ENCODE peak calls at places on chromosomes 4 and X, in seven cellular contexts. One of them, this sample, is unnamed.

GRCh38 chr4:103008875-103009729 is 10.4 kb downstream of the SLC9B1 start:
- DNase-seq in A549: peak
- DNase-seq in foreskin fibroblast: peak
- DNase-seq in tibial nerve: peak
- DNase-seq in OCI-LY7: peak
- DNase-seq in GM12865: peak
- DNase-seq in heart left ventricle: no peak
- DNase-seq in this sample: peak

GRCh38 chr4:166017804-166018203 is 144.8 kb downstream of the TLL1 start:
- DNase-seq in OCI-LY7: no peak
- DNase-seq in foreskin fibroblast: no peak
- DNase-seq in A549: no peak
- DNase-seq in tibial nerve: no peak
- DNase-seq in heart left ventricle: no peak
- DNase-seq in GM12865: no peak
- DNase-seq in this sample: peak

GRCh38 chr4:170008376-170008775 is 17.8 kb downstream of the MFAP3L start:
- DNase-seq in GM12865: peak
- DNase-seq in A549: peak
- DNase-seq in OCI-LY7: no peak
- DNase-seq in tibial nerve: no peak
- DNase-seq in heart left ventricle: no peak
- DNase-seq in foreskin fibroblast: no peak
- DNase-seq in this sample: no peak

GRCh38 chr4:25807101-25807728 is 55.6 kb downstream of the SEL1L3 start:
- DNase-seq in OCI-LY7: no peak
- DNase-seq in heart left ventricle: no peak
- DNase-seq in foreskin fibroblast: no peak
- DNase-seq in tibial nerve: no peak
- DNase-seq in GM12865: no peak
- DNase-seq in A549: no peak
- DNase-seq in this sample: no peak

GRCh38 chr4:153022233-153022632 is 86.1 kb downstream of the FHDC1 start:
- DNase-seq in OCI-LY7: no peak
- DNase-seq in heart left ventricle: no peak
- DNase-seq in A549: no peak
- DNase-seq in foreskin fibroblast: no peak
- DNase-seq in tibial nerve: no peak
- DNase-seq in GM12865: no peak
- DNase-seq in this sample: no peak

GRCh38 chr4:110617095-110617494 is 5.8 kb downstream of the PITX2 start:
- DNase-seq in tibial nerve: no peak
- DNase-seq in GM12865: no peak
- DNase-seq in foreskin fibroblast: no peak
- DNase-seq in OCI-LY7: no peak
- DNase-seq in A549: no peak
- DNase-seq in heart left ventricle: no peak
- DNase-seq in this sample: no peak

GRCh38 chr4:133403913-133404312 is 254.8 kb downstream of the PCDH10 start:
- DNase-seq in heart left ventricle: no peak
- DNase-seq in tibial nerve: no peak
- DNase-seq in foreskin fibroblast: no peak
- DNase-seq in GM12865: no peak
- DNase-seq in OCI-LY7: no peak
- DNase-seq in A549: no peak
- DNase-seq in this sample: no peak

GRCh38 chr4:56320293-56320692 is 67.0 kb downstream of the AASDH start:
- DNase-seq in foreskin fibroblast: no peak
- DNase-seq in heart left ventricle: no peak
- DNase-seq in A549: no peak
- DNase-seq in tibial nerve: no peak
- DNase-seq in OCI-LY7: no peak
- DNase-seq in GM12865: no peak
- DNase-seq in this sample: peak

GRCh38 chr4:166324321-166324720 is 451.3 kb downstream of the TLL1 start:
- DNase-seq in A549: no peak
- DNase-seq in foreskin fibroblast: peak
- DNase-seq in tibial nerve: no peak
- DNase-seq in heart left ventricle: no peak
- DNase-seq in GM12865: peak
- DNase-seq in OCI-LY7: peak
- DNase-seq in this sample: peak

GRCh38 chrX:1453390-1453783 is 678 bp upstream of the ASMTL start:
- DNase-seq in heart left ventricle: no peak
- DNase-seq in OCI-LY7: no peak
- DNase-seq in GM12865: no peak
- DNase-seq in tibial nerve: no peak
- DNase-seq in A549: peak
- DNase-seq in foreskin fibroblast: peak
- DNase-seq in this sample: no peak

GRCh38 chrX:151870603-151871002 is 42.1 kb upstream of the MAGEA4 start:
- DNase-seq in tibial nerve: no peak
- DNase-seq in A549: peak
- DNase-seq in OCI-LY7: no peak
- DNase-seq in heart left ventricle: no peak
- DNase-seq in GM12865: no peak
- DNase-seq in foreskin fibroblast: peak
- DNase-seq in this sample: peak

GRCh38 chr4:161936625-161937133 is 227.1 kb downstream of the FSTL5 start:
- DNase-seq in OCI-LY7: no peak
- DNase-seq in foreskin fibroblast: peak
- DNase-seq in heart left ventricle: no peak
- DNase-seq in GM12865: no peak
- DNase-seq in tibial nerve: no peak
- DNase-seq in A549: peak
- DNase-seq in this sample: peak

DNA sequence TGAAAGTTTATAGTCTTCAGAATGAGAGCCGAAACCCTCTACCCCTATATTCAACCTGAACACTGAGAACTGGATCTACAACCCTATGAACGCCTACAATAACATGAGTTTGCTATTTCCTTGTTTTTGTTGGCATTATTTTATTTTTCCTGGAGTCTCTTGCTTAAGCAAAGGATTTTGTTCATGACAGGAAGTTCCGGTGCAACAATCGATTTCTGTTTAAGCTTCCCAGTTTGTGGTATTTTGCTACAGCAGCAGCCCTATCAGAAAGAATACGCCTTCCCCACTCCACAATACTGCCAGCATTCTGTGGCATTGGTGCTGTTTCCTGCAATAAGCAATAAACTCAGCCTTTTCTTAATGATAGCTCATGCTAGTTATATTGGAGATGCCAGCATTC is 60.9 kb downstream of the NPY5R start:
- DNase-seq in heart left ventricle: no peak
- DNase-seq in GM12865: no peak
- DNase-seq in foreskin fibroblast: no peak
- DNase-seq in tibial nerve: no peak
- DNase-seq in OCI-LY7: no peak
- DNase-seq in A549: no peak
- DNase-seq in this sample: no peak
- H3K4me3 ChIP-seq in heart left ventricle: peak
- H3K4me3 ChIP-seq in GM12865: no peak
- H3K4me3 ChIP-seq in foreskin fibroblast: no peak
- H3K4me3 ChIP-seq in tibial nerve: no peak
- H3K4me3 ChIP-seq in OCI-LY7: no peak
- H3K4me3 ChIP-seq in A549: no peak
- H3K4me3 ChIP-seq in this sample: no peak

DNA sequence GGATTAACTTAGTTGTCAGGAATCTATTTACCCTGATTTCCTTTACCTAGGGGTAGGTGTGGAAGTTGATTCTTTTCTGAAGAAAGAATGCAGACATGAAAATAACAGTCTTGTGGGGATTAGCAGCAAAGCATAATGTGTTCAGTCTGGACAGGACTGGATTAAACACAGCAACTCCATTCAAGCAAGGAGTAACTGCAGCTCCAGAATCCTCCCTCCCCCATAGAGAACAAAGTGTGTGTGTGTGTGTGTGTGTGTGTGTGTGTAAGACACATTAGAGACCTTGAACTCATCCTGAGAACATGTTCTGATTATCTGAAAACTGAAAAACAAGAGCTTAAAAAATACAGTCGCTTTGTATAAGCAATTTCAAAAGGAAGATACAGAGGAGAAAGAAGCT is 9.3 kb downstream of the C4orf54 start:
- DNase-seq in A549: no peak
- DNase-seq in GM12865: no peak
- DNase-seq in tibial nerve: no peak
- DNase-seq in OCI-LY7: no peak
- DNase-seq in heart left ventricle: no peak
- DNase-seq in foreskin fibroblast: no peak
- DNase-seq in this sample: no peak
- H3K4me3 ChIP-seq in A549: no peak
- H3K4me3 ChIP-seq in GM12865: no peak
- H3K4me3 ChIP-seq in tibial nerve: no peak
- H3K4me3 ChIP-seq in OCI-LY7: no peak
- H3K4me3 ChIP-seq in heart left ventricle: no peak
- H3K4me3 ChIP-seq in foreskin fibroblast: no peak
- H3K4me3 ChIP-seq in this sample: no peak

DNA sequence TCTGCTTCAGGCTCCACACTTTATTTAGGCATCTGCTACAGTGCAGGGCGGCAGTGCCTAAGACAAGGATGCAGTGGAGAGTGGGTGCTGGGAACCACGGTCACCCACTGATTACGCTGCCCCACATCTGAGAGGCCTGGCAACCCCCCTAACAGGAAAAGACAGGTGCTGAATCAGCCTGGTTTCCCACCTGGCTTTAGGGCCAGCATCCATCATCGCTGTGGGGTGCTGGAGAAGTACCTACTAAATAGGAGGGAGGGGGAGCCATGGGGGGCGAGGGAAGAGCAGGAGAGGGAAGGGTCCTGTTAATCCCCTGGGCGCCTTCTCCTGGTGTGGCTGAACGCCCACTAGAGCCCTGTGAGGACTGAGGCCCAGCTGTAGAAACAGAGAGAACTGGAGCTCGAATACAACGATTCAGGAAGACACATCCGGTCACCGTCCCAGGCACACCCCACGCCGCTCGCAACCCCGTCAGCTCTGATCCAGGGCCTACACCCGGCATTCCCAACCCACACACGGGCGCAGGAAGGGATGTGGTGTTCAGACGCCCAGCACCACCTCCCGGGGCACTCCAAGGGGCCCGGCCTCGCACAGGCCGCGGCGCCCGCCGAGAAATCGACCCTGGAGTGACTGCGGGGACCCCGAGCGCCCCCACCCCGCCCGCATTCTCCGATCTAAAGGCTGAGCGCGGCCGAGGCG is 554 bp downstream of the DCTD start:
- DNase-seq in foreskin fibroblast: peak
- DNase-seq in heart left ventricle: peak
- DNase-seq in GM12865: peak
- DNase-seq in OCI-LY7: peak
- DNase-seq in A549: peak
- DNase-seq in tibial nerve: peak
- DNase-seq in this sample: peak
- H3K4me3 ChIP-seq in foreskin fibroblast: peak
- H3K4me3 ChIP-seq in heart left ventricle: peak
- H3K4me3 ChIP-seq in GM12865: peak
- H3K4me3 ChIP-seq in OCI-LY7: peak
- H3K4me3 ChIP-seq in A549: peak
- H3K4me3 ChIP-seq in tibial nerve: peak
- H3K4me3 ChIP-seq in this sample: peak

DNA sequence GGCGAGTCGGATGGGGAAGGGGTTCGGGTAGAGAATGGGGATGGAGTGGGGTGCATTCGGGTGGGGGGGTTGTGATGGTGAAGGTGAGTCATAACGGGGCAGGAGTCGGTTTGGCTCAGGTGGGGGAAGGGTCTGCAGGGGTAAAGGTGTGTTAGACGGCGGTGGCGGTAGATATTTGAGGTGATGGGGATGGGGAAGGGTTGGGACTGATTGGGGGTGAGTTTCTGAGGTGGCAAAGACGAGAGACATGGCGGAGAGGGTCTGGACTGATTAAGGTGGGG is 738 bp downstream of the SYP start:
- DNase-seq in tibial nerve: no peak
- DNase-seq in heart left ventricle: no peak
- DNase-seq in foreskin fibroblast: no peak
- DNase-seq in A549: no peak
- DNase-seq in GM12865: no peak
- DNase-seq in OCI-LY7: no peak
- DNase-seq in this sample: no peak
- H3K4me3 ChIP-seq in tibial nerve: no peak
- H3K4me3 ChIP-seq in heart left ventricle: no peak
- H3K4me3 ChIP-seq in foreskin fibroblast: no peak
- H3K4me3 ChIP-seq in A549: peak
- H3K4me3 ChIP-seq in GM12865: no peak
- H3K4me3 ChIP-seq in OCI-LY7: peak
- H3K4me3 ChIP-seq in this sample: no peak